ENCODE peak calls at places on chromosomes 12 and 14, in seven cellular contexts. One of them, this sample, is unnamed.

GRCh38 chr12:74917743-74918142 is 291.9 kb downstream of the KCNC2 start:
- DNase-seq in Panc1: no peak
- DNase-seq in stomach: no peak
- DNase-seq in SK-N-SH: no peak
- DNase-seq in spleen: no peak
- DNase-seq in HCT116: no peak
- DNase-seq in GM12878: no peak
- DNase-seq in this sample: no peak

GRCh38 chr12:33605776-33606175 is 166.2 kb upstream of the SYT10 start:
- DNase-seq in HCT116: no peak
- DNase-seq in Panc1: no peak
- DNase-seq in stomach: no peak
- DNase-seq in GM12878: no peak
- DNase-seq in spleen: no peak
- DNase-seq in SK-N-SH: peak
- DNase-seq in this sample: no peak

GRCh38 chr12:122866950-122867607 is 28.8 kb downstream of the VPS37B start:
- DNase-seq in HCT116: no peak
- DNase-seq in SK-N-SH: peak
- DNase-seq in stomach: peak
- DNase-seq in spleen: peak
- DNase-seq in GM12878: no peak
- DNase-seq in Panc1: no peak
- DNase-seq in this sample: no peak

GRCh38 chr14:104395941-104396681 is 183.5 kb upstream of the C14orf180 start:
- DNase-seq in stomach: peak
- DNase-seq in GM12878: no peak
- DNase-seq in spleen: peak
- DNase-seq in SK-N-SH: no peak
- DNase-seq in Panc1: no peak
- DNase-seq in HCT116: no peak
- DNase-seq in this sample: no peak

GRCh38 chr14:98949506-98950135 is 322.4 kb downstream of the BCL11B start:
- DNase-seq in GM12878: no peak
- DNase-seq in Panc1: no peak
- DNase-seq in SK-N-SH: no peak
- DNase-seq in spleen: no peak
- DNase-seq in HCT116: no peak
- DNase-seq in stomach: no peak
- DNase-seq in this sample: no peak

GRCh38 chr14:92500491-92500941 is 13.1 kb upstream of the RIN3 start:
- DNase-seq in HCT116: no peak
- DNase-seq in Panc1: no peak
- DNase-seq in spleen: peak
- DNase-seq in SK-N-SH: no peak
- DNase-seq in GM12878: no peak
- DNase-seq in stomach: no peak
- DNase-seq in this sample: no peak

GRCh38 chr12:15982471-15982870 is 71.3 kb downstream of the DERA start:
- DNase-seq in spleen: no peak
- DNase-seq in GM12878: no peak
- DNase-seq in HCT116: no peak
- DNase-seq in SK-N-SH: peak
- DNase-seq in stomach: no peak
- DNase-seq in Panc1: no peak
- DNase-seq in this sample: no peak

GRCh38 chr12:10722502-10722904 is 620 bp downstream of the YBX3 start:
- DNase-seq in SK-N-SH: peak
- DNase-seq in Panc1: no peak
- DNase-seq in stomach: peak
- DNase-seq in GM12878: no peak
- DNase-seq in spleen: peak
- DNase-seq in HCT116: no peak
- DNase-seq in this sample: peak

GRCh38 chr12:121775501-121775900 is 18.0 kb downstream of the RHOF start:
- DNase-seq in stomach: no peak
- DNase-seq in spleen: no peak
- DNase-seq in GM12878: no peak
- DNase-seq in SK-N-SH: no peak
- DNase-seq in Panc1: no peak
- DNase-seq in HCT116: no peak
- DNase-seq in this sample: no peak

GRCh38 chr12:122079038-122079531 is 529 bp downstream of the MLXIP start:
- DNase-seq in SK-N-SH: peak
- DNase-seq in stomach: peak
- DNase-seq in spleen: peak
- DNase-seq in Panc1: no peak
- DNase-seq in GM12878: no peak
- DNase-seq in HCT116: no peak
- DNase-seq in this sample: peak

GRCh38 chr14:21940887-21941855 is 267.6 kb upstream of the OR4E1 start:
- DNase-seq in stomach: no peak
- DNase-seq in spleen: no peak
- DNase-seq in GM12878: no peak
- DNase-seq in HCT116: peak
- DNase-seq in SK-N-SH: peak
- DNase-seq in Panc1: peak
- DNase-seq in this sample: no peak

GRCh38 chr12:278046-278445 is 15.4 kb upstream of the SLC6A13 start:
- DNase-seq in GM12878: no peak
- DNase-seq in SK-N-SH: no peak
- DNase-seq in spleen: no peak
- DNase-seq in Panc1: no peak
- DNase-seq in stomach: no peak
- DNase-seq in HCT116: no peak
- DNase-seq in this sample: no peak

GRCh38 chr14:100078997-100079561 is 13.9 kb downstream of the EVL start:
- DNase-seq in Panc1: no peak
- DNase-seq in spleen: peak
- DNase-seq in GM12878: no peak
- DNase-seq in HCT116: no peak
- DNase-seq in SK-N-SH: peak
- DNase-seq in stomach: peak
- DNase-seq in this sample: peak

GRCh38 chr12:58727526-58727925 is 192.8 kb downstream of the LRIG3 start:
- DNase-seq in GM12878: no peak
- DNase-seq in SK-N-SH: no peak
- DNase-seq in HCT116: no peak
- DNase-seq in spleen: no peak
- DNase-seq in Panc1: no peak
- DNase-seq in stomach: no peak
- DNase-seq in this sample: no peak

GRCh38 chr12:15689751-15690191 is 99.4 kb downstream of the EPS8 start:
- DNase-seq in SK-N-SH: no peak
- DNase-seq in HCT116: peak
- DNase-seq in stomach: no peak
- DNase-seq in Panc1: no peak
- DNase-seq in spleen: no peak
- DNase-seq in GM12878: no peak
- DNase-seq in this sample: no peak

GRCh38 chr14:75539562-75540478 is 17.6 kb downstream of the BATF start:
- DNase-seq in stomach: no peak
- DNase-seq in HCT116: no peak
- DNase-seq in SK-N-SH: no peak
- DNase-seq in spleen: no peak
- DNase-seq in Panc1: no peak
- DNase-seq in GM12878: no peak
- DNase-seq in this sample: no peak

GRCh38 chr14:75540479-75540851 is 18.2 kb downstream of the BATF start:
- DNase-seq in stomach: no peak
- DNase-seq in Panc1: no peak
- DNase-seq in SK-N-SH: no peak
- DNase-seq in GM12878: no peak
- DNase-seq in spleen: no peak
- DNase-seq in HCT116: no peak
- DNase-seq in this sample: no peak

GRCh38 chr14:75543786-75544185 is 21.5 kb downstream of the BATF start:
- DNase-seq in Panc1: no peak
- DNase-seq in stomach: no peak
- DNase-seq in SK-N-SH: no peak
- DNase-seq in HCT116: no peak
- DNase-seq in spleen: no peak
- DNase-seq in GM12878: no peak
- DNase-seq in this sample: no peak

GRCh38 chr14:75543258-75543657 is 21.0 kb downstream of the BATF start:
- DNase-seq in GM12878: no peak
- DNase-seq in HCT116: no peak
- DNase-seq in SK-N-SH: no peak
- DNase-seq in stomach: no peak
- DNase-seq in Panc1: no peak
- DNase-seq in spleen: no peak
- DNase-seq in this sample: no peak

GRCh38 chr14:75542585-75543091 is 20.4 kb downstream of the BATF start:
- DNase-seq in spleen: peak
- DNase-seq in GM12878: no peak
- DNase-seq in HCT116: no peak
- DNase-seq in Panc1: no peak
- DNase-seq in SK-N-SH: no peak
- DNase-seq in stomach: peak
- DNase-seq in this sample: peak
- TF ChIP-seq POLR2AphosphoS5 in spleen: peak
- TF ChIP-seq POLR2AphosphoS5 in GM12878: no peak
- TF ChIP-seq POLR2AphosphoS5 in HCT116: no peak
- TF ChIP-seq POLR2AphosphoS5 in Panc1: no peak
- TF ChIP-seq POLR2AphosphoS5 in SK-N-SH: no peak
- TF ChIP-seq POLR2AphosphoS5 in stomach: peak
- TF ChIP-seq POLR2AphosphoS5 in this sample: no peak

DNA sequence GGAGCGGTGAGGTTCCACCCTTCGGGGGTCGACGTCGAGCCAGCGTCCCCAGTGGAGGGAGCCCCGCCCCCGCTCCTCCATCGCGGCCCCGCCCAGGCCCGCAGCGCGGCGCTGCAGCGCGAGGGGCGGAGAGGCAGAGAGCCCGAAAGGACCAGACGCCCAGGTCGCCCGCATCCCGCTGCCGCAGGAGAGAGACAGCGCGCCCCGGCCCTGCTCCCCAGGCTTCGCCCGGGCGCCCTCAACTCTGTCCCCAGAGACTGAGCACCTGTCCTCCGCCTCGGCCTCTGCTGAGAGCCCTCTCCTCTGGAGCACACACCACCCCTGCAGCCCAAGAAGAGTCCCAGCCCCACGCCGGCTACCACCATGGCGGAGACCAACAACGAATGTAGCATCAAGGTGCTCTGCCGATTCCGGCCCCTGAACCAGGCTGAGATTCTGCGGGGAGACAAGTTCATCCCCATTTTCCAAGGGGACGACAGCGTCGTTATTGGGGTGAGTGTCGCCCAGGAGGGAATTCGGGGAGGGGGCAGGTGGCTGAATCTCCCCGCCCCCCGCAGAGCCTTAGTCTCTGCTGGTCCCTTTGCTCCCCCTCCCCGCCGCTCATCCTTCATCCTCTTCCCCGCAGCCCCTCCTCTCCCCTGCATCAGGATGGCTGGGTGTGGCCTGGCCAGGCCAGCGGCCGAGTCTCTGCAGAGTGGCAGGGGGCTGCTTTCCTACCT is at the start of gene KIF5A:
- DNase-seq in spleen: peak
- DNase-seq in GM12878: no peak
- DNase-seq in SK-N-SH: peak
- DNase-seq in HCT116: no peak
- DNase-seq in stomach: no peak
- DNase-seq in Panc1: no peak
- DNase-seq in this sample: peak
- TF ChIP-seq POLR2AphosphoS5 in spleen: peak
- TF ChIP-seq POLR2AphosphoS5 in GM12878: no peak
- TF ChIP-seq POLR2AphosphoS5 in SK-N-SH: peak
- TF ChIP-seq POLR2AphosphoS5 in HCT116: peak
- TF ChIP-seq POLR2AphosphoS5 in stomach: no peak
- TF ChIP-seq POLR2AphosphoS5 in Panc1: no peak
- TF ChIP-seq POLR2AphosphoS5 in this sample: no peak

DNA sequence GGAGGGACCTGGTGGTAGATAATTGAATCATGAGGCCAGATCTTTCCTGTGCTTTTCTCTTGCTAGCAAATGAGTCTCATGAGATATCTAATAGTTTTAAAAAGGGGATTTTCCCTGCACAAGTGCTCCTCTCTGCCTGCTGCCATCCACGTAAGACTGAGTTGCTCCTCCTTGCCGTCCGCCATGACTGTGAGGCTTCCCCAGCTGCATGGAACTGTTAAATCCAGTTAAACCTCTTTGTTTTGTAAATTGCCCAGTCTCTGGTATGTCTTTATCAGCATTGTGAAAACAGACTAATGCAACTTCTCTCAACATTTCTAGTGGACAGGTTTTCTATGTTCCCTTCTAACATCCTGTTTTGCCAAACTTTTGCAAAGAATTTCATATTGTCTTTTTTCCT is 70.6 kb downstream of the RCOR1 start:
- DNase-seq in Panc1: no peak
- DNase-seq in GM12878: no peak
- DNase-seq in spleen: no peak
- DNase-seq in stomach: no peak
- DNase-seq in HCT116: no peak
- DNase-seq in SK-N-SH: no peak
- DNase-seq in this sample: no peak
- TF ChIP-seq POLR2AphosphoS5 in Panc1: no peak
- TF ChIP-seq POLR2AphosphoS5 in GM12878: no peak
- TF ChIP-seq POLR2AphosphoS5 in spleen: no peak
- TF ChIP-seq POLR2AphosphoS5 in stomach: no peak
- TF ChIP-seq POLR2AphosphoS5 in HCT116: no peak
- TF ChIP-seq POLR2AphosphoS5 in SK-N-SH: no peak
- TF ChIP-seq POLR2AphosphoS5 in this sample: no peak

DNA sequence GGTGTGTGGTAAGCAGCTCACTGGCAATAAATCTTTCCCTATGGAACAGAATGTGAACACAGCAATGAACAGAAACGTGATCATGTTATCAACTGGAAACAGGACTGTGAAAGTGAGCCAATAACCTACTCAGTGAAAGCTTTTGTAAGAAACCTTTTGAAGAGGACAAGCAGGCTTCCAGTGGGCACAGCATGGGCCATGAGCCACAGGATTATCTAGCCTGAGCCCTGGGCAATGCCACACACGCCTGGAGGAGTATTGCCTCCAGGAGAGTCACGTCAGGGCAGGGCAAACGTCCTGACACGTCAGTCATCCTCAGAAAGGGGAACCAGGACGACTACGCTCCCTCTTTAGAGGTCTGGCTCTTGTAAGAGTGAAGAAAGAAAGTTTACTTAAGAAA is 32.3 kb downstream of the NRDE2 start:
- DNase-seq in GM12878: no peak
- DNase-seq in Panc1: no peak
- DNase-seq in spleen: peak
- DNase-seq in stomach: peak
- DNase-seq in HCT116: no peak
- DNase-seq in SK-N-SH: no peak
- DNase-seq in this sample: no peak
- TF ChIP-seq POLR2AphosphoS5 in GM12878: no peak
- TF ChIP-seq POLR2AphosphoS5 in Panc1: no peak
- TF ChIP-seq POLR2AphosphoS5 in spleen: no peak
- TF ChIP-seq POLR2AphosphoS5 in stomach: no peak
- TF ChIP-seq POLR2AphosphoS5 in HCT116: no peak
- TF ChIP-seq POLR2AphosphoS5 in SK-N-SH: no peak
- TF ChIP-seq POLR2AphosphoS5 in this sample: no peak

GRCh38 chr14:23567186-23568020 is at the start of gene AP1G2:
- DNase-seq in stomach: peak
- DNase-seq in SK-N-SH: peak
- DNase-seq in GM12878: peak
- DNase-seq in HCT116: peak
- DNase-seq in spleen: peak
- DNase-seq in Panc1: no peak
- DNase-seq in this sample: peak
- TF ChIP-seq POLR2AphosphoS5 in stomach: peak
- TF ChIP-seq POLR2AphosphoS5 in SK-N-SH: peak
- TF ChIP-seq POLR2AphosphoS5 in GM12878: peak
- TF ChIP-seq POLR2AphosphoS5 in HCT116: peak
- TF ChIP-seq POLR2AphosphoS5 in spleen: peak
- TF ChIP-seq POLR2AphosphoS5 in Panc1: peak
- TF ChIP-seq POLR2AphosphoS5 in this sample: peak

This sample was measured in transverse colon.